ENCODE peak calls at places on chromosomes 2 and 18, in eight cellular contexts. M is NCI-H774, J is mucosa of descending colon, R is lower lobe of right lung, A is omental fat pad, X is nucleus accumbens, W is IMR-90, U is COR-L47. S is an unnamed sample.

GRCh38 chr2:55090702-55091101 is 40.5 kb upstream of the RTN4 start:
- DNase-seq in R (no peak), U (no peak), W (peak), X (no peak), M (no peak), J (no peak), A (no peak), S (no peak)

GRCh38 chr18:79924814-79925655 is 26.4 kb downstream of the SLC66A2 start:
- DNase-seq in R (peak), X (no peak), J (peak), W (no peak), A (peak), M (no peak), U (peak), S (peak)

GRCh38 chr2:102143450-102143985 is 972 bp downstream of the IL1R1 start:
- DNase-seq in A (no peak), M (no peak), J (no peak), R (no peak), U (no peak), W (peak), X (no peak), S (no peak)

GRCh38 chr2:85106489-85107180 is 26.6 kb upstream of the TCF7L1 start:
- DNase-seq in U (no peak), A (no peak), W (peak), J (no peak), X (no peak), M (no peak), R (no peak), S (no peak)

GRCh38 chr2:204340511-204340910 is 204.8 kb upstream of the PARD3B start:
- DNase-seq in U (no peak), M (no peak), W (no peak), R (no peak), J (no peak), X (no peak), A (no peak), S (no peak)

GRCh38 chr18:45993441-45993840 is 26.3 kb upstream of the EPG5 start:
- DNase-seq in X (no peak), M (no peak), R (no peak), A (no peak), W (peak), U (no peak), J (no peak), S (no peak)

GRCh38 chr2:177232098-177232704 is 19.6 kb downstream of the HNRNPA3 start:
- DNase-seq in J (no peak), W (no peak), R (no peak), A (no peak), U (no peak), M (no peak), X (no peak), S (no peak)

GRCh38 chr2:195561205-195562032 is 95.6 kb upstream of the SLC39A10 start:
- DNase-seq in W (peak), J (no peak), M (no peak), R (no peak), A (no peak), X (no peak), U (no peak), S (no peak)